ENCODE peak calls at places on chromosomes 3 and 15, in five cellular contexts. R is AG04450, I is GM12865, B is psoas muscle, J is pancreas. A is an unnamed sample.

GRCh38 chr15:92106691-92107090 is 253.2 kb downstream of the SLCO3A1 start:
- DNase-seq in R (no peak), I (no peak), B (no peak), J (no peak), A (no peak)

GRCh38 chr3:153162513-153163348 is 705 bp downstream of the RAP2B start:
- DNase-seq in R (no peak), I (peak), B (peak), J (no peak), A (no peak)

GRCh38 chr3:39343076-39343717 is 13.7 kb downstream of the CCR8 start:
- DNase-seq in R (no peak), I (no peak), B (no peak), J (no peak), A (peak)

GRCh38 chr3:18725668-18726407 is 300.7 kb upstream of the SATB1 start:
- DNase-seq in R (no peak), I (no peak), B (no peak), J (no peak), A (no peak)

GRCh38 chr15:59199775-59200465 is 6.7 kb upstream of the LDHAL6B start:
- DNase-seq in R (no peak), I (no peak), B (no peak), J (no peak), A (peak)

GRCh38 chr3:30439451-30440053 is 166.8 kb upstream of the TGFBR2 start:
- DNase-seq in R (no peak), I (no peak), B (no peak), J (no peak), A (no peak)

GRCh38 chr15:78768531-78769408 is 42.5 kb downstream of the ADAMTS7 start:
- DNase-seq in R (no peak), I (no peak), B (peak), J (no peak), A (no peak)

GRCh38 chr15:82536409-82537350 is 3.6 kb downstream of the RPS17 start:
- DNase-seq in R (no peak), I (no peak), B (no peak), J (peak), A (no peak)

GRCh38 chr15:60442763-60443162 is 36.2 kb downstream of the ICE2 start:
- DNase-seq in R (no peak), I (no peak), B (no peak), J (no peak), A (no peak)

GRCh38 chr15:93378547-93378946 is 289.5 kb upstream of the RGMA start:
- DNase-seq in R (no peak), I (no peak), B (no peak), J (peak), A (no peak)

GRCh38 chr15:98650871-98651481 is 2.6 kb downstream of the IGF1R start:
- DNase-seq in R (no peak), I (peak), B (no peak), J (peak), A (no peak)

DNA sequence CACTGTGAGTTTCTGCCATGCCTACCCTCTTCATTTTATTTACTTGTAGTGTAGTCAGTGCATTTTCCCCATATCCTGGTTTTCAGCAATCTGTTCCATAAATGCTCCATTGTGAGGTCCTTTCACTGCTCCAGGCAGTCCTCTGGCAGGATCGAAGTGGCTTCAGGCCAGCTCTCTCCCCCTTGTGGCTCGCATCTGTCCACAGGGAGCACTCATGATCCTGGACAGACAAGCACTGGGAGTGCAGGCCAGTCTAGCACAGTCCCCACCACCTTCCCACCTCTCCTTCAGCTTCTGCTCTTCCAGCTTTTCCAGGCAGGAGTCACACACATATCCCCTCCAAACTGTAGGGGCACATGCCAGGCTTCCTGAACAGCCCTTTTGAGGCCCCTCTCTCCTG is 173.6 kb downstream of the PPM1L start:
- DNase-seq in R (no peak), I (no peak), B (peak), J (peak), A (no peak)
- TF ChIP-seq CTCF in R (peak), I (no peak), B (peak), J (no peak), A (no peak)

GRCh38 chr3:185270956-185271332 is 17.1 kb upstream of the EHHADH start:
- DNase-seq in R (no peak), I (no peak), B (no peak), J (no peak), A (no peak)

GRCh38 chr3:185268194-185268809 is 14.5 kb upstream of the EHHADH start:
- DNase-seq in R (no peak), I (no peak), B (no peak), J (no peak), A (no peak)

GRCh38 chr3:185267193-185267592 is 13.3 kb upstream of the EHHADH start:
- DNase-seq in R (no peak), I (no peak), B (no peak), J (no peak), A (no peak)

GRCh38 chr3:185272051-185272450 is 18.2 kb upstream of the EHHADH start:
- DNase-seq in R (no peak), I (no peak), B (no peak), J (no peak), A (no peak)

GRCh38 chr3:185270262-185270955 is 16.6 kb upstream of the EHHADH start:
- DNase-seq in R (no peak), I (peak), B (no peak), J (no peak), A (no peak)
- H3K4me3 ChIP-seq in R (no peak), I (no peak), B (no peak), J (no peak), A (no peak)

DNA sequence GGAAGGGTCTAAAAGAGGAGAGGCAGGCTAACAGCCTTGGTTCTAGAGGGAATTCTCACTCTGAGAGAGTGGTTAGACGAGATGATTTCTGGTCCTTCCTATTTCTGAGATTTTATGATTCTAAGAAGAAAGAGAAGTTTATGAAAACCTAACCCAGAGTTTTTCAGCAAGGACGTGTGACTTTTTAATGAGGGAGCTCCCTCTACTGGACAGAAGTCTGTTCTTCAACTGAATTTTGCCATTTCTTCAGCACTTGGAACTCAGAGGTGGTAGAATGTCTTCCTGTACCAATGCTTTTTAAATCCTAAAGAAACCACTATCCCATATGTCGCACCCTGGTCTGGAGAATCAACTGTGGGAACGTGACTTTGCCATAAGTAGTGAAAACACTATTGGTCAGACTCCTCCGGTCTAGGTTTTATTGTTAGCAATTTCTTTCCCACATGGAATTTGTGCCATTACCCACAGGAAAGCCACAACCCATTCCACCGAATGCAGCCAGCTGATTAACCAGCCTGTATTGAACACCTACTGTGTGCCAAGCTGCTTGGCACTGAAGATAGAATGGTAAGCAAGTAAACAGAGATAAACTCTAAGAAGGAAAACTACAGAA is 199.5 kb upstream of the LMCD1 start:
- DNase-seq in R (peak), I (peak), B (no peak), J (no peak), A (peak)
- TF ChIP-seq CTCF in R (peak), I (peak), B (peak), J (peak), A (peak)

GRCh38 chr3:73602171-73602570 is 22.6 kb downstream of the PDZRN3 start:
- DNase-seq in R (no peak), I (no peak), B (no peak), J (no peak), A (peak)
- H3K4me3 ChIP-seq in R (no peak), I (no peak), B (no peak), J (no peak), A (no peak)

GRCh38 chr15:77497108-77497737 is 76.5 kb downstream of the HMG20A start:
- DNase-seq in R (no peak), I (no peak), B (peak), J (peak), A (no peak)
- TF ChIP-seq CTCF in R (no peak), I (no peak), B (no peak), J (no peak), A (no peak)